ENCODE peak calls at places on chromosomes 13 and 19, in eight cellular contexts. G is GM23338, Q is suprapubic skin, U is prostate gland, S is upper lobe of left lung, J is HL-60, B is K562, E is vagina. I is an unnamed sample.

GRCh38 chr13:93226623-93227279 is at the start of gene GPC6:
- DNase-seq in Q (no peak), B (peak), S (peak), U (peak), E (no peak), J (no peak), G (peak), I (peak)

GRCh38 chr13:46593403-46593802 is 40.4 kb downstream of the LRCH1 start:
- DNase-seq in B (no peak), Q (no peak), G (no peak), E (no peak), S (peak), J (no peak), U (no peak), I (no peak)

GRCh38 chr13:45662122-45662521 is 40.0 kb upstream of the CBY2 start:
- DNase-seq in G (no peak), S (no peak), E (no peak), B (no peak), U (no peak), Q (no peak), J (no peak), I (no peak)

GRCh38 chr19:16509141-16510061 is 13.2 kb downstream of the C19orf44 start:
- DNase-seq in Q (no peak), G (no peak), E (no peak), J (no peak), U (peak), B (no peak), S (no peak), I (no peak)

GRCh38 chr13:23510544-23510916 is 59.7 kb upstream of the TNFRSF19 start:
- DNase-seq in J (no peak), U (no peak), G (no peak), E (no peak), Q (no peak), B (no peak), S (no peak), I (no peak)

GRCh38 chr19:48815870-48816501 is 5.2 kb upstream of the BCAT2 start:
- DNase-seq in E (no peak), S (no peak), J (no peak), U (peak), G (peak), Q (no peak), B (no peak), I (no peak)

GRCh38 chr19:8926341-8926740 is 83.9 kb downstream of the MUC16 start:
- DNase-seq in J (no peak), G (no peak), S (no peak), U (no peak), B (no peak), E (no peak), Q (no peak), I (no peak)

GRCh38 chr13:77751513-77752456 is 54.3 kb downstream of the SLAIN1 start:
- DNase-seq in E (no peak), B (peak), U (no peak), Q (no peak), S (no peak), G (peak), J (peak), I (no peak)

GRCh38 chr13:104206450-104207044 is 1140.3 kb upstream of the SLC10A2 start:
- DNase-seq in B (no peak), E (no peak), J (no peak), Q (no peak), S (no peak), G (no peak), U (no peak), I (no peak)

GRCh38 chr19:9854282-9854846 is 19.2 kb downstream of the PIN1 start:
- DNase-seq in J (no peak), E (no peak), B (no peak), S (peak), U (no peak), G (no peak), Q (no peak), I (no peak)

GRCh38 chr19:23957660-23958281 is 43.1 kb downstream of the ZNF726 start:
- DNase-seq in S (no peak), G (no peak), U (no peak), E (peak), Q (no peak), J (no peak), B (no peak), I (peak)

GRCh38 chr19:40229484-40229883 is 3.0 kb upstream of the CCNP start:
- DNase-seq in J (no peak), B (no peak), G (no peak), S (no peak), Q (no peak), U (no peak), E (no peak), I (no peak)

GRCh38 chr13:21476893-21477472 is 17.9 kb upstream of the ZDHHC20 start:
- DNase-seq in Q (peak), B (peak), S (peak), J (peak), E (no peak), U (peak), G (peak), I (peak)

GRCh38 chr13:111866731-111867245 is 200.2 kb upstream of the SOX1 start:
- DNase-seq in J (no peak), E (no peak), G (no peak), U (no peak), S (no peak), Q (no peak), B (no peak), I (no peak)

GRCh38 chr13:47628666-47629065 is 372.4 kb downstream of the SUCLA2 start:
- DNase-seq in G (no peak), U (no peak), B (no peak), Q (no peak), E (no peak), J (no peak), S (no peak), I (no peak)

GRCh38 chr13:113801289-113801961 is 42.4 kb downstream of the TMEM255B start:
- DNase-seq in S (peak), U (no peak), J (no peak), B (no peak), Q (peak), E (no peak), G (no peak), I (no peak)

GRCh38 chr19:15437355-15438123 is 12.2 kb downstream of the WIZ start:
- DNase-seq in B (no peak), J (no peak), Q (peak), S (no peak), U (no peak), G (no peak), E (no peak), I (no peak)

GRCh38 chr13:97179501-97179900 is 42.6 kb upstream of the MBNL2 start:
- DNase-seq in E (no peak), B (no peak), Q (no peak), G (no peak), J (no peak), S (no peak), U (no peak), I (no peak)

GRCh38 chr19:7628589-7629311 is 595 bp downstream of the XAB2 start:
- DNase-seq in Q (no peak), G (peak), S (no peak), J (no peak), E (no peak), B (peak), U (no peak), I (no peak)

GRCh38 chr19:55519461-55520311 is 17.2 kb downstream of the SBK2 start:
- DNase-seq in J (no peak), G (no peak), Q (no peak), S (no peak), E (no peak), U (no peak), B (no peak), I (no peak)

GRCh38 chr13:110984392-110984791 is 69.5 kb upstream of the ANKRD10 start:
- DNase-seq in G (no peak), J (no peak), B (no peak), U (no peak), E (no peak), Q (no peak), S (no peak), I (no peak)

GRCh38 chr13:105050696-105051095 is 1484.8 kb downstream of the EFNB2 start:
- DNase-seq in G (no peak), J (no peak), U (no peak), E (no peak), Q (no peak), S (no peak), B (no peak), I (no peak)

GRCh38 chr13:81012031-81012430 is 671.1 kb upstream of the SPRY2 start:
- DNase-seq in S (no peak), U (no peak), B (no peak), E (no peak), G (peak), J (no peak), Q (no peak), I (no peak)

GRCh38 chr19:3365447-3366103 is 808 bp upstream of the NFIC start:
- DNase-seq in B (no peak), E (no peak), Q (peak), U (peak), J (no peak), S (peak), G (no peak), I (peak)

GRCh38 chr13:102648046-102648445 is 46.8 kb downstream of the METTL21C start:
- DNase-seq in B (no peak), E (no peak), S (no peak), G (no peak), U (no peak), Q (no peak), J (no peak), I (no peak)

GRCh38 chr13:40981361-40981760 is 37.8 kb downstream of the ELF1 start:
- DNase-seq in S (no peak), G (no peak), J (peak), E (no peak), Q (no peak), B (no peak), U (no peak), I (no peak)

GRCh38 chr19:13859361-13859880 is 17.5 kb upstream of the NANOS3 start:
- DNase-seq in B (no peak), Q (no peak), G (no peak), J (no peak), E (no peak), U (no peak), S (no peak), I (no peak)

GRCh38 chr19:7292950-7293794 is 1.0 kb downstream of the INSR start:
- DNase-seq in U (peak), S (peak), E (no peak), B (no peak), G (peak), Q (peak), J (peak), I (peak)

GRCh38 chr13:98206946-98207345 is 29.9 kb upstream of the RNF113B start:
- DNase-seq in U (peak), Q (no peak), E (no peak), B (no peak), G (no peak), S (no peak), J (no peak), I (no peak)

GRCh38 chr19:41861098-41861768 is 1.2 kb downstream of the RPS19 start:
- DNase-seq in U (no peak), B (no peak), J (peak), G (no peak), S (no peak), Q (no peak), E (no peak), I (no peak)

GRCh38 chr13:44131069-44131614 is 242.5 kb upstream of the SERP2 start:
- DNase-seq in J (no peak), G (no peak), S (no peak), B (no peak), Q (no peak), E (no peak), U (no peak), I (no peak)

GRCh38 chr19:869245-870177 is 10.0 kb downstream of the CFD start:
- DNase-seq in E (no peak), S (peak), J (no peak), B (no peak), Q (no peak), U (no peak), G (no peak), I (peak)

GRCh38 chr13:45683701-45684100 is 18.4 kb upstream of the CBY2 start:
- DNase-seq in J (no peak), E (no peak), G (peak), U (no peak), S (no peak), Q (no peak), B (no peak), I (no peak)

GRCh38 chr19:351976-352625 is 7.5 kb upstream of the MIER2 start:
- DNase-seq in U (no peak), E (no peak), G (no peak), J (no peak), B (no peak), S (no peak), Q (peak), I (no peak)

GRCh38 chr19:30255783-30256509 is 116.2 kb upstream of the ZNF536 start:
- DNase-seq in Q (no peak), B (no peak), U (no peak), S (no peak), J (no peak), E (no peak), G (peak), I (no peak)

GRCh38 chr13:76745246-76746200 is 140.7 kb downstream of the KCTD12 start:
- DNase-seq in E (no peak), U (no peak), G (peak), B (no peak), Q (no peak), S (no peak), J (peak), I (no peak)

GRCh38 chr13:113584205-113584869 is at the start of gene TFDP1:
- DNase-seq in B (peak), J (peak), E (peak), Q (peak), U (peak), S (peak), G (peak), I (peak)

GRCh38 chr13:46666727-46667456 is 113.9 kb downstream of the LRCH1 start:
- DNase-seq in Q (no peak), J (no peak), G (peak), U (no peak), B (no peak), S (no peak), E (no peak), I (no peak)

GRCh38 chr19:40200352-40201099 is 9.3 kb downstream of the MAP3K10 start:
- DNase-seq in S (no peak), Q (no peak), U (no peak), J (no peak), G (no peak), E (no peak), B (no peak), I (no peak)

DNA sequence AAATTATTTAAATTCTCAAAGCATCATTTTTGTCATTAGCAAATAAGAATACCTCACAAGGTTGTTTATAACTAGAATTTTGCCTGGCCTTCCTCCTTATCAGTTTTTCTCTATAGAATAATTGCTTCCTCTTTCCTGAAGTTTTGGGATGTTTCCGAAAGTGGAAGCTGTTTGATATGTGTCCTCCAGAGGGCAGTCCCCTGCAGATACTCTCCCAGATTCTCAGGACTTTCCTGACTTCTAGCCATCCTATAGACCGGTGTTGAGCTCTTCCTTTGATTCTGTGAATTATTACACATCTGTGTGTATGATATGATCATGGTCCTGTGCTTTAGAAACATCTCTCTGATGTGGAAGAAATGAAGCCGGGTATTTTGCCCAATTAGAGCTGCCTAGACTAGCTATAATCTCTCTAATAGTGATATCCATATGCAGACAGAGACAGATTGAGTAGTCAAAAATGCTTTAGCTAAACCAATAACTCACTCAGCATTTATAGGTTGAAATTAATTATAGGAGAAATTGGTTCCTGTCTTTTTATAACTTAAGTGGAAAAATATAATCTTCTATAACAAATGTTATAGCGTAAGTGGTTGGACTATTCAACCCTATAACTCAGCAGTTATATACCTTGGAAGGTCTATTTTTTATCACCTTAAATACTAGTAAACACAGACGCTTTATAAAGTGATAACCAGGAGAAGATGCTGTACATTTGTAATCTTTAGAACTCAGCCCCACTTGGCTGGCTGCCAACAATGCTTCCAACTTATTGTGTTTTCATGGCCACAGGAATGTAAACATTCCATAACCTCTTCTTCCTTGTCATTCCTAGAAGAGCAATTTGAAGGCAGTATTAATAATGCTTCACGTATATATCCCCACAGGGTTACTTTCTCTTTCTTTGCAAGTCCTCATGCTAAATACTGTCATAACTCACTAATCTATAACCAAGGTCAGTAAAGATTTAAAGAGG is 201.0 kb upstream of the RXFP2 start:
- DNase-seq in J (no peak), U (no peak), E (no peak), B (peak), S (no peak), Q (no peak), G (peak), I (peak)
- TF ChIP-seq CTCF in J (no peak), U (no peak), E (no peak), B (peak), S (no peak), Q (peak), G (peak), I (peak)

GRCh38 chr19:49931293-49932040 is 2.2 kb upstream of the NUP62 start:
- DNase-seq in U (no peak), S (no peak), Q (no peak), G (no peak), E (no peak), J (no peak), B (no peak), I (no peak)
- TF ChIP-seq POLR2AphosphoS5 in U (no peak), S (no peak), Q (no peak), G (no peak), E (no peak), J (peak), B (no peak), I (no peak)

GRCh38 chr19:11141937-11142527 is 13.6 kb downstream of the SPC24 start:
- DNase-seq in G (no peak), Q (no peak), J (no peak), E (no peak), S (no peak), U (no peak), B (no peak), I (no peak)
- TF ChIP-seq CTCF in G (peak), Q (no peak), J (no peak), E (no peak), S (peak), U (no peak), B (no peak), I (no peak)

GRCh38 chr13:74132768-74133656 is 1.2 kb downstream of the KLF12 start:
- DNase-seq in G (peak), B (no peak), Q (peak), U (no peak), J (no peak), S (peak), E (no peak), I (peak)

GRCh38 chr13:74132152-74132767 is 1.9 kb downstream of the KLF12 start:
- DNase-seq in G (peak), Q (no peak), E (no peak), S (no peak), B (no peak), J (no peak), U (no peak), I (no peak)

GRCh38 chr13:74131206-74131605 is 3.0 kb downstream of the KLF12 start:
- DNase-seq in B (no peak), E (no peak), S (no peak), G (no peak), Q (no peak), J (no peak), U (no peak), I (no peak)

GRCh38 chr13:74128171-74128767 is 5.9 kb downstream of the KLF12 start:
- DNase-seq in E (no peak), Q (no peak), G (no peak), U (no peak), J (no peak), S (no peak), B (no peak), I (no peak)

DNA sequence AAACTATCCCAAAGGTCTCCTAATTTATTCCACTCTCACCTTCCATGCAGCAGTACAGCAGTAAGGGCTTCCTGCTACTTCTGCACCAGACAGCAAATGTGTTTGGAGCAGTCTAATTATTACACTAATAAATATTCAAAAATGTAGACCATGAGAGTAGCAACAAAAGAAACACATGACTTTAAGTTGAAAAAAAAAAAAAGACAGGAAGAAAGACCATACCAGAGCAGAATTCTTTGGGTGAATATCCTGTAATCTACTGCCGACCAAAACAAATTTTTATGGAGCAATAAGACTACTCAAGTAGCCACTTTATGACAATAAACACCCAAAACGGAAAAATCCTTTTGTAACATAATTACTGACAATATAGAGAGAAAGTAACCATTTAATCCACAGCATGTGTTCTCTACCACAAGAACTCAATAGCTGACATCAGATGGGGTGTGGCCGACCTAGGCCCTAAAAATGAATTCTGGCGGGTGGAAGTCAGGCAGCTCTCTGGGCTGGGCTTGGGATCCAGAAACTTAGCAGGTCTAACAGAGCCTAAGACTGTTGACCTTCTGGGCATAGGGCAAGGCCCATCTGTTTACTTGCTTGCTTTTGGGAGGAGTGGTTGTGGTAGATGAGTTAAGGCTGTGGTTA is 4.6 kb downstream of the KLF12 start:
- DNase-seq in J (no peak), E (no peak), G (no peak), S (no peak), U (no peak), B (peak), Q (no peak), I (peak)
- TF ChIP-seq POLR2AphosphoS5 in J (no peak), E (no peak), G (no peak), S (no peak), U (no peak), B (no peak), Q (no peak), I (no peak)

DNA sequence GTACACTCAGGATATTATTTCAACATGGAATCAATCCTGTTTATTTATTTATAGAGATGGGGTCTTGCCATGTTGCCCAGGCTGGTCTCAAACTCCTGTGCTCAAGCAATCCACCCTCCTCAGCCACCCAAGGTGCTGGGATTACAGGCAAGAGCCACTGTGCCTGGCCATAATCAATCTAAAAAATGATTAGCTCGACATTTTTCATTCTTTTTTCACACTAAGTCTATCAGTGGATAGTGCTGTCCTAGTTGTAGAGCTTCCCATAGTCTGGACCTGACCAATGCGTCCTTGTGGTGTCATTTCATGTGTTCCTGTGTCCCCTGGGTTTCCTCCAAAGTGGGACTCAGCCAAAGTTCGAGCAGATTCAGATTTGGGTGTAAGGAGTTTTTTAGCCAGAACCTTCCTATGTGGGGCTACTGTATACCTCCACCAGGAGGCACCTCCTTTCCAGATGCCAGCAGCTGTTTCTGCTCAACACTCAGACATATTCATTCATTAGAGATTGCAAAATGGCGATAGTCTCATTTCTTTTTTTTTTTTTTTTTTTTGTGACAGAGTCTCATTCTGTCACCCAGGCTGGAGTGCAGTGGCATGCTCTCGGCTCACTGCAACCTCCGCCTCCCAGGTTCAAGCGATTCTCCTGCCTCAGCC is 61.1 kb downstream of the MAP4K1 start:
- DNase-seq in Q (no peak), U (no peak), B (peak), S (no peak), E (no peak), J (no peak), G (peak), I (no peak)
- TF ChIP-seq CTCF in Q (no peak), U (no peak), B (peak), S (no peak), E (no peak), J (no peak), G (peak), I (no peak)